ENCODE peak calls at places on chromosomes 5 and 9, in nine cellular contexts. One of them, this sample, is unnamed.

GRCh38 chr9:94482110-94482509 is 72.8 kb upstream of the PCAT7 start:
- DNase-seq in adipocyte: no peak
- DNase-seq in progenitor cell of endocrine pancreas: no peak
- DNase-seq in sciatic nerve: no peak
- DNase-seq in AML-193: no peak
- DNase-seq in DMS153: no peak
- DNase-seq in left cardiac atrium: no peak
- DNase-seq in aorta: no peak
- DNase-seq in COR-L47: no peak
- DNase-seq in this sample: no peak

GRCh38 chr9:138067594-138068367 is 190.2 kb downstream of the CACNA1B start:
- DNase-seq in adipocyte: no peak
- DNase-seq in progenitor cell of endocrine pancreas: no peak
- DNase-seq in sciatic nerve: peak; percentile 30
- DNase-seq in AML-193: no peak
- DNase-seq in DMS153: no peak
- DNase-seq in left cardiac atrium: no peak
- DNase-seq in aorta: no peak
- DNase-seq in COR-L47: no peak
- DNase-seq in this sample: no peak

GRCh38 chr5:12141496-12141895 is 237.2 kb upstream of the CTNND2 start:
- DNase-seq in adipocyte: no peak
- DNase-seq in progenitor cell of endocrine pancreas: no peak
- DNase-seq in sciatic nerve: no peak
- DNase-seq in AML-193: no peak
- DNase-seq in DMS153: no peak
- DNase-seq in left cardiac atrium: no peak
- DNase-seq in aorta: no peak
- DNase-seq in COR-L47: no peak
- DNase-seq in this sample: no peak

GRCh38 chr5:15233566-15233965 is 266.4 kb upstream of the FBXL7 start:
- DNase-seq in adipocyte: no peak
- DNase-seq in progenitor cell of endocrine pancreas: no peak
- DNase-seq in sciatic nerve: no peak
- DNase-seq in AML-193: no peak
- DNase-seq in DMS153: no peak
- DNase-seq in left cardiac atrium: no peak
- DNase-seq in aorta: no peak
- DNase-seq in COR-L47: no peak
- DNase-seq in this sample: no peak

GRCh38 chr9:19127881-19128719 is 808 bp upstream of the PLIN2 start:
- DNase-seq in adipocyte: peak; percentile 54
- DNase-seq in progenitor cell of endocrine pancreas: peak; percentile 11
- DNase-seq in sciatic nerve: peak; percentile 72
- DNase-seq in AML-193: no peak
- DNase-seq in DMS153: no peak
- DNase-seq in left cardiac atrium: peak; percentile 47
- DNase-seq in aorta: peak; percentile 62
- DNase-seq in COR-L47: no peak
- DNase-seq in this sample: no peak

GRCh38 chr9:112065781-112066606 is 109.1 kb downstream of the SUSD1 start:
- DNase-seq in adipocyte: peak; percentile 46
- DNase-seq in progenitor cell of endocrine pancreas: no peak
- DNase-seq in sciatic nerve: no peak
- DNase-seq in AML-193: no peak
- DNase-seq in DMS153: no peak
- DNase-seq in left cardiac atrium: no peak
- DNase-seq in aorta: peak; percentile 73
- DNase-seq in COR-L47: no peak
- DNase-seq in this sample: no peak

GRCh38 chr9:135474915-135475314 is 4.7 kb upstream of the PPP1R26 start:
- DNase-seq in adipocyte: peak; percentile 23
- DNase-seq in progenitor cell of endocrine pancreas: peak; percentile 41
- DNase-seq in sciatic nerve: no peak
- DNase-seq in AML-193: no peak
- DNase-seq in DMS153: no peak
- DNase-seq in left cardiac atrium: no peak
- DNase-seq in aorta: no peak
- DNase-seq in COR-L47: no peak
- DNase-seq in this sample: no peak

GRCh38 chr5:88829773-88830172 is 53.2 kb downstream of the MEF2C start:
- DNase-seq in adipocyte: no peak
- DNase-seq in progenitor cell of endocrine pancreas: no peak
- DNase-seq in sciatic nerve: no peak
- DNase-seq in AML-193: no peak
- DNase-seq in DMS153: no peak
- DNase-seq in left cardiac atrium: no peak
- DNase-seq in aorta: no peak
- DNase-seq in COR-L47: no peak
- DNase-seq in this sample: peak; percentile 7

GRCh38 chr5:61329729-61330128 is 2.3 kb upstream of the ZSWIM6 start:
- DNase-seq in adipocyte: peak; percentile 30
- DNase-seq in progenitor cell of endocrine pancreas: no peak
- DNase-seq in sciatic nerve: no peak
- DNase-seq in AML-193: no peak
- DNase-seq in DMS153: no peak
- DNase-seq in left cardiac atrium: no peak
- DNase-seq in aorta: no peak
- DNase-seq in COR-L47: no peak
- DNase-seq in this sample: no peak

GRCh38 chr9:27339661-27340295 is 42.8 kb upstream of the EQTN start:
- DNase-seq in adipocyte: peak; percentile 21
- DNase-seq in progenitor cell of endocrine pancreas: no peak
- DNase-seq in sciatic nerve: no peak
- DNase-seq in AML-193: no peak
- DNase-seq in DMS153: no peak
- DNase-seq in left cardiac atrium: no peak
- DNase-seq in aorta: peak; percentile 79
- DNase-seq in COR-L47: no peak
- DNase-seq in this sample: peak; percentile 19

GRCh38 chr5:171080151-171080938 is 218.5 kb downstream of the RANBP17 start:
- DNase-seq in adipocyte: no peak
- DNase-seq in progenitor cell of endocrine pancreas: no peak
- DNase-seq in sciatic nerve: no peak
- DNase-seq in AML-193: no peak
- DNase-seq in DMS153: no peak
- DNase-seq in left cardiac atrium: no peak
- DNase-seq in aorta: no peak
- DNase-seq in COR-L47: no peak
- DNase-seq in this sample: no peak

GRCh38 chr5:134290443-134290842 is 64.6 kb upstream of the PPP2CA start:
- DNase-seq in adipocyte: no peak
- DNase-seq in progenitor cell of endocrine pancreas: no peak
- DNase-seq in sciatic nerve: no peak
- DNase-seq in AML-193: no peak
- DNase-seq in DMS153: no peak
- DNase-seq in left cardiac atrium: no peak
- DNase-seq in aorta: no peak
- DNase-seq in COR-L47: no peak
- DNase-seq in this sample: no peak

GRCh38 chr9:109456811-109457210 is 41.3 kb downstream of the PTPN3 start:
- DNase-seq in adipocyte: no peak
- DNase-seq in progenitor cell of endocrine pancreas: no peak
- DNase-seq in sciatic nerve: no peak
- DNase-seq in AML-193: no peak
- DNase-seq in DMS153: no peak
- DNase-seq in left cardiac atrium: no peak
- DNase-seq in aorta: no peak
- DNase-seq in COR-L47: no peak
- DNase-seq in this sample: no peak

GRCh38 chr5:73692166-73692640 is 66.2 kb downstream of the ARHGEF28 start:
- DNase-seq in adipocyte: peak; percentile 39
- DNase-seq in progenitor cell of endocrine pancreas: no peak
- DNase-seq in sciatic nerve: no peak
- DNase-seq in AML-193: no peak
- DNase-seq in DMS153: no peak
- DNase-seq in left cardiac atrium: no peak
- DNase-seq in aorta: no peak
- DNase-seq in COR-L47: no peak
- DNase-seq in this sample: peak; percentile 50

GRCh38 chr5:164148292-164148691 is 642.9 kb downstream of the MAT2B start:
- DNase-seq in adipocyte: no peak
- DNase-seq in progenitor cell of endocrine pancreas: no peak
- DNase-seq in sciatic nerve: no peak
- DNase-seq in AML-193: no peak
- DNase-seq in DMS153: no peak
- DNase-seq in left cardiac atrium: no peak
- DNase-seq in aorta: no peak
- DNase-seq in COR-L47: no peak
- DNase-seq in this sample: no peak

GRCh38 chr5:170442381-170442780 is 53.2 kb upstream of the KCNMB1 start:
- DNase-seq in adipocyte: no peak
- DNase-seq in progenitor cell of endocrine pancreas: no peak
- DNase-seq in sciatic nerve: no peak
- DNase-seq in AML-193: no peak
- DNase-seq in DMS153: no peak
- DNase-seq in left cardiac atrium: no peak
- DNase-seq in aorta: no peak
- DNase-seq in COR-L47: no peak
- DNase-seq in this sample: no peak

This sample was measured in AG08395.